ENCODE peak calls at places on chromosome 7, in nine cellular contexts. One of them, this sample, is unnamed.
A peak's percentile ranks its signal among the peaks of the same experiment; 100 is the strongest.

GRCh38 chr7:131487217-131487616 is 69.2 kb downstream of the PODXL start:
- ATAC-seq in heart left ventricle: no peak
- ATAC-seq in body of pancreas: no peak
- ATAC-seq in HepG2: no peak
- ATAC-seq in right lobe of liver: no peak
- ATAC-seq in gastrocnemius medialis: no peak
- ATAC-seq in A549: no peak
- ATAC-seq in K562: no peak
- ATAC-seq in HCT116: no peak
- ATAC-seq in this sample: no peak

GRCh38 chr7:73332447-73332846 is 4.5 kb downstream of the FKBP6 start:
- ATAC-seq in heart left ventricle: no peak
- ATAC-seq in body of pancreas: no peak
- ATAC-seq in HepG2: no peak
- ATAC-seq in right lobe of liver: no peak
- ATAC-seq in gastrocnemius medialis: no peak
- ATAC-seq in A549: no peak
- ATAC-seq in K562: no peak
- ATAC-seq in HCT116: no peak
- ATAC-seq in this sample: no peak

GRCh38 chr7:43215061-43215460 is 102.6 kb downstream of the HECW1 start:
- ATAC-seq in heart left ventricle: no peak
- ATAC-seq in body of pancreas: no peak
- ATAC-seq in HepG2: no peak
- ATAC-seq in right lobe of liver: no peak
- ATAC-seq in gastrocnemius medialis: no peak
- ATAC-seq in A549: no peak
- ATAC-seq in K562: no peak
- ATAC-seq in HCT116: no peak
- ATAC-seq in this sample: no peak

GRCh38 chr7:148142660-148143248 is 447.8 kb upstream of the C7orf33 start:
- ATAC-seq in heart left ventricle: no peak
- ATAC-seq in body of pancreas: peak; percentile 84
- ATAC-seq in HepG2: peak; percentile 74
- ATAC-seq in right lobe of liver: peak; percentile 75
- ATAC-seq in gastrocnemius medialis: no peak
- ATAC-seq in A549: peak; percentile 75
- ATAC-seq in K562: peak; percentile 81
- ATAC-seq in HCT116: no peak
- ATAC-seq in this sample: no peak

GRCh38 chr7:134750083-134751062 is 29.1 kb upstream of the CALD1 start:
- ATAC-seq in heart left ventricle: no peak
- ATAC-seq in body of pancreas: peak; percentile 21
- ATAC-seq in HepG2: peak; percentile 94
- ATAC-seq in right lobe of liver: peak; percentile 85
- ATAC-seq in gastrocnemius medialis: no peak
- ATAC-seq in A549: peak; percentile 96
- ATAC-seq in K562: peak; percentile 99
- ATAC-seq in HCT116: peak; percentile 99
- ATAC-seq in this sample: no peak

GRCh38 chr7:116337800-116338199 is 127.5 kb downstream of the TES start:
- ATAC-seq in heart left ventricle: no peak
- ATAC-seq in body of pancreas: no peak
- ATAC-seq in HepG2: no peak
- ATAC-seq in right lobe of liver: no peak
- ATAC-seq in gastrocnemius medialis: no peak
- ATAC-seq in A549: no peak
- ATAC-seq in K562: no peak
- ATAC-seq in HCT116: no peak
- ATAC-seq in this sample: no peak

GRCh38 chr7:70738486-70738885 is 393.5 kb upstream of the GALNT17 start:
- ATAC-seq in heart left ventricle: no peak
- ATAC-seq in body of pancreas: no peak
- ATAC-seq in HepG2: no peak
- ATAC-seq in right lobe of liver: no peak
- ATAC-seq in gastrocnemius medialis: no peak
- ATAC-seq in A549: no peak
- ATAC-seq in K562: no peak
- ATAC-seq in HCT116: no peak
- ATAC-seq in this sample: no peak

GRCh38 chr7:36048141-36048901 is 104.7 kb upstream of the EEPD1 start:
- ATAC-seq in heart left ventricle: peak; percentile 87
- ATAC-seq in body of pancreas: peak; percentile 49
- ATAC-seq in HepG2: no peak
- ATAC-seq in right lobe of liver: peak; percentile 59
- ATAC-seq in gastrocnemius medialis: peak; percentile 90
- ATAC-seq in A549: peak; percentile 25
- ATAC-seq in K562: no peak
- ATAC-seq in HCT116: no peak
- ATAC-seq in this sample: peak; percentile 66

GRCh38 chr7:94394058-94394398 is 667 bp upstream of the COL1A2 start:
- ATAC-seq in heart left ventricle: peak; percentile 3
- ATAC-seq in body of pancreas: no peak
- ATAC-seq in HepG2: no peak
- ATAC-seq in right lobe of liver: no peak
- ATAC-seq in gastrocnemius medialis: no peak
- ATAC-seq in A549: no peak
- ATAC-seq in K562: no peak
- ATAC-seq in HCT116: no peak
- ATAC-seq in this sample: peak; percentile 0

GRCh38 chr7:22564511-22565045 is 64.6 kb upstream of the STEAP1B start:
- ATAC-seq in heart left ventricle: peak; percentile 20
- ATAC-seq in body of pancreas: no peak
- ATAC-seq in HepG2: no peak
- ATAC-seq in right lobe of liver: peak; percentile 6
- ATAC-seq in gastrocnemius medialis: no peak
- ATAC-seq in A549: peak; percentile 5
- ATAC-seq in K562: peak; percentile 25
- ATAC-seq in HCT116: no peak
- ATAC-seq in this sample: no peak

GRCh38 chr7:11620406-11620805 is 211.6 kb downstream of the THSD7A start:
- ATAC-seq in heart left ventricle: no peak
- ATAC-seq in body of pancreas: no peak
- ATAC-seq in HepG2: no peak
- ATAC-seq in right lobe of liver: peak; percentile 56
- ATAC-seq in gastrocnemius medialis: no peak
- ATAC-seq in A549: peak; percentile 50
- ATAC-seq in K562: no peak
- ATAC-seq in HCT116: no peak
- ATAC-seq in this sample: no peak

GRCh38 chr7:150731916-150732315 is 5.3 kb upstream of the GIMAP5 start:
- ATAC-seq in heart left ventricle: no peak
- ATAC-seq in body of pancreas: no peak
- ATAC-seq in HepG2: no peak
- ATAC-seq in right lobe of liver: no peak
- ATAC-seq in gastrocnemius medialis: no peak
- ATAC-seq in A549: no peak
- ATAC-seq in K562: no peak
- ATAC-seq in HCT116: no peak
- ATAC-seq in this sample: no peak

GRCh38 chr7:155363146-155363539 is 65.5 kb downstream of the INSIG1 start:
- ATAC-seq in heart left ventricle: no peak
- ATAC-seq in body of pancreas: no peak
- ATAC-seq in HepG2: no peak
- ATAC-seq in right lobe of liver: no peak
- ATAC-seq in gastrocnemius medialis: no peak
- ATAC-seq in A549: no peak
- ATAC-seq in K562: no peak
- ATAC-seq in HCT116: no peak
- ATAC-seq in this sample: no peak

GRCh38 chr7:155365146-155365874 is 67.6 kb downstream of the INSIG1 start:
- ATAC-seq in heart left ventricle: no peak
- ATAC-seq in body of pancreas: no peak
- ATAC-seq in HepG2: no peak
- ATAC-seq in right lobe of liver: no peak
- ATAC-seq in gastrocnemius medialis: no peak
- ATAC-seq in A549: no peak
- ATAC-seq in K562: peak; percentile 15
- ATAC-seq in HCT116: no peak
- ATAC-seq in this sample: no peak

GRCh38 chr7:155361947-155362346 is 64.3 kb downstream of the INSIG1 start:
- ATAC-seq in heart left ventricle: no peak
- ATAC-seq in body of pancreas: no peak
- ATAC-seq in HepG2: no peak
- ATAC-seq in right lobe of liver: no peak
- ATAC-seq in gastrocnemius medialis: no peak
- ATAC-seq in A549: no peak
- ATAC-seq in K562: no peak
- ATAC-seq in HCT116: no peak
- ATAC-seq in this sample: no peak

GRCh38 chr7:155362380-155363145 is 64.9 kb downstream of the INSIG1 start:
- ATAC-seq in heart left ventricle: no peak
- ATAC-seq in body of pancreas: no peak
- ATAC-seq in HepG2: no peak
- ATAC-seq in right lobe of liver: no peak
- ATAC-seq in gastrocnemius medialis: no peak
- ATAC-seq in A549: no peak
- ATAC-seq in K562: no peak
- ATAC-seq in HCT116: no peak
- ATAC-seq in this sample: no peak

GRCh38 chr7:155363852-155364600 is 66.3 kb downstream of the INSIG1 start:
- ATAC-seq in heart left ventricle: no peak
- ATAC-seq in body of pancreas: no peak
- ATAC-seq in HepG2: peak; percentile 43
- ATAC-seq in right lobe of liver: peak; percentile 86
- ATAC-seq in gastrocnemius medialis: no peak
- ATAC-seq in A549: peak; percentile 19
- ATAC-seq in K562: peak; percentile 37
- ATAC-seq in HCT116: peak; percentile 52
- ATAC-seq in this sample: no peak
- H3K27ac ChIP-seq in heart left ventricle: no peak overlapping the region
- H3K27ac ChIP-seq in body of pancreas: no peak overlapping the region
- H3K27ac ChIP-seq in HepG2: no peak overlapping the region
- H3K27ac ChIP-seq in right lobe of liver: no peak overlapping the region
- H3K27ac ChIP-seq in gastrocnemius medialis: no peak overlapping the region
- H3K27ac ChIP-seq in A549: no peak overlapping the region
- H3K27ac ChIP-seq in K562: no peak overlapping the region
- H3K27ac ChIP-seq in HCT116: no peak overlapping the region
- H3K27ac ChIP-seq in this sample: no peak overlapping the region

DNA sequence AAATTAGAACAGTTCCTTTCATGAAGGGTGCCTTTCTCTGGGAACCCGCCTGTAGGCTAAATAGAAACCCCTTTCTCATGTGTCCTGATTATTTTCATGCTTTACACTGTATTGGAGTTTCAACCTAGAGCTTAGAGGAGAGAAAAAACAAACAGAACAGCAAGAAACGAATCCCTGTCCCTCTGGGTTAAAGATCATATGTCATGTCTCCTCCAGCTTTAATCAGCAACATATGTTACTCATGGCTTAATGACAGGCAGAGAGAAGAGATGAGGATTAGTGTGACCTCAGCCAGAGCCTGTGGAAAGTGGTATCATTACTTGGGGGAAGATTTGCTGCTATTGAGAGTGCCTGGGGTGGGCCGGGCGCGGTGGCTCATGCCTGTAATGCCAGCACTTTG is 32.1 kb downstream of the CRCP start:
- ATAC-seq in heart left ventricle: no peak
- ATAC-seq in body of pancreas: no peak
- ATAC-seq in HepG2: no peak
- ATAC-seq in right lobe of liver: no peak
- ATAC-seq in gastrocnemius medialis: no peak
- ATAC-seq in A549: no peak
- ATAC-seq in K562: no peak
- ATAC-seq in HCT116: no peak
- ATAC-seq in this sample: no peak
- TF ChIP-seq POLR2A in heart left ventricle: no peak
- TF ChIP-seq POLR2A in body of pancreas: no peak
- TF ChIP-seq POLR2A in HepG2: no peak
- TF ChIP-seq POLR2A in right lobe of liver: no peak
- TF ChIP-seq POLR2A in gastrocnemius medialis: no peak
- TF ChIP-seq POLR2A in A549: no peak
- TF ChIP-seq POLR2A in K562: no peak
- TF ChIP-seq POLR2A in HCT116: no peak
- TF ChIP-seq POLR2A in this sample: no peak

GRCh38 chr7:952548-953441 is 1.7 kb downstream of the ADAP1 start:
- ATAC-seq in heart left ventricle: no peak
- ATAC-seq in body of pancreas: no peak
- ATAC-seq in HepG2: peak; percentile 16
- ATAC-seq in right lobe of liver: no peak
- ATAC-seq in gastrocnemius medialis: no peak
- ATAC-seq in A549: peak; percentile 30
- ATAC-seq in K562: no peak
- ATAC-seq in HCT116: no peak
- ATAC-seq in this sample: no peak

GRCh38 chr7:954330-955238 is at the start of gene ADAP1:
- ATAC-seq in heart left ventricle: no peak
- ATAC-seq in body of pancreas: peak; percentile 60
- ATAC-seq in HepG2: peak; percentile 7
- ATAC-seq in right lobe of liver: peak; percentile 59
- ATAC-seq in gastrocnemius medialis: peak; percentile 54
- ATAC-seq in A549: peak; percentile 54
- ATAC-seq in K562: peak; percentile 73
- ATAC-seq in HCT116: peak; percentile 77
- ATAC-seq in this sample: peak; percentile 55

GRCh38 chr7:956031-956430 is 1.6 kb upstream of the ADAP1 start:
- ATAC-seq in heart left ventricle: no peak
- ATAC-seq in body of pancreas: no peak
- ATAC-seq in HepG2: no peak
- ATAC-seq in right lobe of liver: no peak
- ATAC-seq in gastrocnemius medialis: no peak
- ATAC-seq in A549: no peak
- ATAC-seq in K562: no peak
- ATAC-seq in HCT116: no peak
- ATAC-seq in this sample: no peak

GRCh38 chr7:951881-952547 is 2.5 kb downstream of the ADAP1 start:
- ATAC-seq in heart left ventricle: no peak
- ATAC-seq in body of pancreas: no peak
- ATAC-seq in HepG2: no peak
- ATAC-seq in right lobe of liver: no peak
- ATAC-seq in gastrocnemius medialis: no peak
- ATAC-seq in A549: no peak
- ATAC-seq in K562: no peak
- ATAC-seq in HCT116: no peak
- ATAC-seq in this sample: no peak

GRCh38 chr7:953547-954327 is 743 bp downstream of the ADAP1 start:
- ATAC-seq in heart left ventricle: peak; percentile 66
- ATAC-seq in body of pancreas: peak; percentile 57
- ATAC-seq in HepG2: peak; percentile 69
- ATAC-seq in right lobe of liver: peak; percentile 54
- ATAC-seq in gastrocnemius medialis: no peak
- ATAC-seq in A549: peak; percentile 82
- ATAC-seq in K562: no peak
- ATAC-seq in HCT116: peak; percentile 78
- ATAC-seq in this sample: peak; percentile 76
- H3K4me3 ChIP-seq in heart left ventricle: peak overlapping the region; percentile 56
- H3K4me3 ChIP-seq in body of pancreas: no peak overlapping the region
- H3K4me3 ChIP-seq in HepG2: peak overlapping the region; percentile 81
- H3K4me3 ChIP-seq in right lobe of liver: peak overlapping the region; percentile 40
- H3K4me3 ChIP-seq in gastrocnemius medialis: peak overlapping the region; percentile 42
- H3K4me3 ChIP-seq in A549: peak overlapping the region; percentile 64
- H3K4me3 ChIP-seq in K562: no peak overlapping the region
- H3K4me3 ChIP-seq in HCT116: peak overlapping the region; percentile 69
- H3K4me3 ChIP-seq in this sample: peak overlapping the region; percentile 80

DNA sequence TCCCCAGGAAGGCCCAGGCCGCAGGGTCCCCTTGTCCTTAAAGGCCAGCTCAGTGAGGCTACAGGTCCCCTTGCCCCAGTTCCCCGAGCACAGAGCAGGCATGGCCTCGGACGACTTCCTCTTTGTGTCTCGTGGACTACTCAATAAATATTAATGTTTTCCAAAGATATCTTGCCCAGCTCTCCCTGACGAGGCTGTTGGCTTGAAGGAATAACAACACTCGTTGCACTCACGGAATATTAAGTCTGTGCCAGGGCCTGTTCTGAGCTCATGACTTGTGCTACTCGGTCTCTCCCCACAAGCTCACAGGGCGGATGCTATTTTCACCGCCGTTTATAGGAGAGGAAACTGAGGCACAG is 68.2 kb downstream of the CUX1 start:
- ATAC-seq in heart left ventricle: no peak
- ATAC-seq in body of pancreas: no peak
- ATAC-seq in HepG2: no peak
- ATAC-seq in right lobe of liver: no peak
- ATAC-seq in gastrocnemius medialis: no peak
- ATAC-seq in A549: no peak
- ATAC-seq in K562: no peak
- ATAC-seq in HCT116: no peak
- ATAC-seq in this sample: peak; percentile 11
- H3K27ac ChIP-seq in heart left ventricle: peak overlapping the region; percentile 94
- H3K27ac ChIP-seq in body of pancreas: no peak overlapping the region
- H3K27ac ChIP-seq in HepG2: no peak overlapping the region
- H3K27ac ChIP-seq in right lobe of liver: peak overlapping the region; percentile 88
- H3K27ac ChIP-seq in gastrocnemius medialis: peak overlapping the region; percentile 94
- H3K27ac ChIP-seq in A549: peak overlapping the region; percentile 96
- H3K27ac ChIP-seq in K562: no peak overlapping the region
- H3K27ac ChIP-seq in HCT116: no peak overlapping the region
- H3K27ac ChIP-seq in this sample: peak overlapping the region; percentile 92